ENCODE peak calls at places on chromosomes 2 and 18, in ten cellular contexts. G is KBM-7; D is stimulated activated CD8-positive, alpha-beta memory T cell treated with anti-CD3 and anti-CD28 coated beads, Interleukin-15, amount 100 ng/mL, for 24 hours; Z is brain microvascular endothelial cell; F is GM06990; A is A172; M is cardiac muscle cell; O is kidney tubule cell; T is stimulated activated CD4-positive, alpha-beta T cell treated with anti-CD3 and anti-CD28 coated beads, Interleukin-2, amount 100 ng/mL, for 48 hours; X is NCI-H1092 treated with DMSO at 0.1 percent for 48 hours. W is an unnamed sample.

GRCh38 chr18:5294618-5295230 is 802 bp downstream of the ZBTB14 start:
- DNase-seq in G (peak; percentile 75), D (peak; percentile 30), Z (peak; percentile 40), F (peak; percentile 81), A (peak; percentile 29), M (peak; percentile 70), O (no peak), T (peak; percentile 33), X (peak; percentile 30), W (peak; percentile 50)

GRCh38 chr18:58828399-58829121 is 36.1 kb upstream of the ZNF532 start:
- DNase-seq in G (no peak), D (no peak), Z (no peak), F (no peak), A (no peak), M (no peak), O (no peak), T (no peak), X (no peak), W (no peak)

GRCh38 chr2:47056374-47056773 is 98.7 kb downstream of the STPG4 start:
- DNase-seq in G (no peak), D (no peak), Z (no peak), F (no peak), A (no peak), M (no peak), O (no peak), T (no peak), X (no peak), W (no peak)

GRCh38 chr2:128638741-128639477 is 320.2 kb upstream of the HS6ST1 start:
- DNase-seq in G (no peak), D (no peak), Z (peak; percentile 65), F (no peak), A (no peak), M (no peak), O (no peak), T (no peak), X (no peak), W (no peak)

GRCh38 chr2:131509615-131510014 is 17.4 kb upstream of the MZT2A start:
- DNase-seq in G (no peak), D (no peak), Z (no peak), F (no peak), A (no peak), M (no peak), O (no peak), T (no peak), X (no peak), W (no peak)

GRCh38 chr18:79953921-79954651 is 2.6 kb upstream of the SLC66A2 start:
- DNase-seq in G (no peak), D (no peak), Z (no peak), F (no peak), A (no peak), M (no peak), O (peak; percentile 52), T (no peak), X (no peak), W (no peak)

GRCh38 chr2:131516011-131516410 is 11.7 kb upstream of the CCDC74A start:
- DNase-seq in G (no peak), D (no peak), Z (no peak), F (no peak), A (no peak), M (no peak), O (no peak), T (no peak), X (no peak), W (no peak)

GRCh38 chr18:62280058-62280457 is 45.1 kb upstream of the TNFRSF11A start:
- DNase-seq in G (no peak), D (no peak), Z (no peak), F (no peak), A (no peak), M (no peak), O (no peak), T (no peak), X (no peak), W (no peak)

GRCh38 chr2:75716406-75716805 is 5.7 kb upstream of the GCFC2 start:
- DNase-seq in G (no peak), D (no peak), Z (no peak), F (no peak), A (no peak), M (no peak), O (no peak), T (no peak), X (no peak), W (no peak)

GRCh38 chr2:12303181-12304030 is 413.3 kb upstream of the TRIB2 start:
- DNase-seq in G (no peak), D (no peak), Z (peak; percentile 90), F (peak; percentile 28), A (peak; percentile 94), M (no peak), O (peak; percentile 57), T (no peak), X (no peak), W (peak; percentile 12)

GRCh38 chr2:69830045-69830905 is 815 bp downstream of the GMCL1 start:
- DNase-seq in G (peak; percentile 69), D (peak; percentile 17), Z (peak; percentile 9), F (peak; percentile 67), A (peak; percentile 37), M (peak; percentile 85), O (peak; percentile 60), T (peak; percentile 18), X (no peak), W (peak; percentile 17)

GRCh38 chr2:42045956-42046748 is 1.7 kb upstream of the PKDCC start:
- DNase-seq in G (no peak), D (no peak), Z (no peak), F (no peak), A (no peak), M (peak; percentile 35), O (no peak), T (no peak), X (peak; percentile 65), W (no peak)

GRCh38 chr2:59034791-59035190 is 793.7 kb upstream of the FANCL start:
- DNase-seq in G (no peak), D (no peak), Z (peak; percentile 16), F (no peak), A (peak; percentile 28), M (no peak), O (no peak), T (no peak), X (no peak), W (no peak)

W was measured in activated CD4-positive, alpha-beta T cell treated with anti-CD3 and anti-CD28 coated beads for 4 hours.